ENCODE peak calls at places on chromosomes 4 and X, in five cellular contexts. One of them, this sample, is unnamed.

GRCh38 chr4:157558016-157558415 is 337.5 kb downstream of the GRIA2 start:
- DNase-seq in caudate nucleus: no peak
- DNase-seq in progenitor cell of endocrine pancreas: no peak
- DNase-seq in NCI-H1092 treated with DMSO at 0.1 percent for 48 hours: no peak
- DNase-seq in small intestine: no peak
- DNase-seq in this sample: no peak

GRCh38 chrX:3820170-3820569 is 106.7 kb upstream of the PRKX start:
- DNase-seq in NCI-H1092 treated with DMSO at 0.1 percent for 48 hours: no peak
- DNase-seq in progenitor cell of endocrine pancreas: no peak
- DNase-seq in caudate nucleus: no peak
- DNase-seq in small intestine: no peak
- DNase-seq in this sample: no peak

GRCh38 chrX:129655547-129656248 is 942 bp upstream of the APLN start:
- DNase-seq in small intestine: peak; percentile 50
- DNase-seq in progenitor cell of endocrine pancreas: no peak
- DNase-seq in NCI-H1092 treated with DMSO at 0.1 percent for 48 hours: peak; percentile 25
- DNase-seq in caudate nucleus: no peak
- DNase-seq in this sample: no peak

GRCh38 chrX:152306331-152306730 is 144.8 kb downstream of the GABRA3 start:
- DNase-seq in caudate nucleus: no peak
- DNase-seq in NCI-H1092 treated with DMSO at 0.1 percent for 48 hours: no peak
- DNase-seq in progenitor cell of endocrine pancreas: no peak
- DNase-seq in small intestine: no peak
- DNase-seq in this sample: no peak

GRCh38 chr4:8637456-8637984 is 45.0 kb downstream of the CPZ start:
- DNase-seq in progenitor cell of endocrine pancreas: no peak
- DNase-seq in NCI-H1092 treated with DMSO at 0.1 percent for 48 hours: no peak
- DNase-seq in caudate nucleus: no peak
- DNase-seq in small intestine: no peak
- DNase-seq in this sample: no peak

GRCh38 chrX:69603566-69604194 is 12.2 kb upstream of the EDA start:
- DNase-seq in NCI-H1092 treated with DMSO at 0.1 percent for 48 hours: no peak
- DNase-seq in caudate nucleus: no peak
- DNase-seq in progenitor cell of endocrine pancreas: no peak
- DNase-seq in small intestine: no peak
- DNase-seq in this sample: no peak

GRCh38 chrX:121579016-121579760 is 531.8 kb downstream of the GLUD2 start:
- DNase-seq in NCI-H1092 treated with DMSO at 0.1 percent for 48 hours: peak; percentile 12
- DNase-seq in progenitor cell of endocrine pancreas: no peak
- DNase-seq in caudate nucleus: no peak
- DNase-seq in small intestine: no peak
- DNase-seq in this sample: no peak

GRCh38 chrX:153886915-153887314 is 942 bp upstream of the L1CAM start:
- DNase-seq in caudate nucleus: no peak
- DNase-seq in progenitor cell of endocrine pancreas: no peak
- DNase-seq in NCI-H1092 treated with DMSO at 0.1 percent for 48 hours: no peak
- DNase-seq in small intestine: no peak
- DNase-seq in this sample: no peak

GRCh38 chr4:25966171-25966570 is 52.2 kb downstream of the SMIM20 start:
- DNase-seq in small intestine: no peak
- DNase-seq in caudate nucleus: no peak
- DNase-seq in progenitor cell of endocrine pancreas: no peak
- DNase-seq in NCI-H1092 treated with DMSO at 0.1 percent for 48 hours: no peak
- DNase-seq in this sample: no peak

GRCh38 chrX:13533726-13534125 is 35.7 kb upstream of the EGFL6 start:
- DNase-seq in caudate nucleus: no peak
- DNase-seq in NCI-H1092 treated with DMSO at 0.1 percent for 48 hours: no peak
- DNase-seq in small intestine: no peak
- DNase-seq in progenitor cell of endocrine pancreas: no peak
- DNase-seq in this sample: no peak